ENCODE peak calls at places on chromosome 18, in nine cellular contexts. One of them, this sample, is unnamed.

GRCh38 chr18:12393998-12394397 is 13.7 kb upstream of the PRELID3A start:
- DNase-seq in GM12878: no peak
- DNase-seq in IMR-90: no peak
- DNase-seq in PC-3: peak; percentile 96
- DNase-seq in HCT116: no peak
- DNase-seq in neural progenitor cell: no peak
- DNase-seq in GM23248: peak; percentile 26
- DNase-seq in mesenchymal stem cell: no peak
- DNase-seq in K562: peak; percentile 4
- DNase-seq in this sample: no peak

GRCh38 chr18:9105420-9105819 is 2.9 kb downstream of the NDUFV2 start:
- DNase-seq in GM12878: no peak
- DNase-seq in IMR-90: no peak
- DNase-seq in PC-3: no peak
- DNase-seq in HCT116: no peak
- DNase-seq in neural progenitor cell: no peak
- DNase-seq in GM23248: no peak
- DNase-seq in mesenchymal stem cell: no peak
- DNase-seq in K562: no peak
- DNase-seq in this sample: no peak

GRCh38 chr18:42289526-42289925 is 334.5 kb downstream of the PIK3C3 start:
- DNase-seq in GM12878: no peak
- DNase-seq in IMR-90: no peak
- DNase-seq in PC-3: no peak
- DNase-seq in HCT116: no peak
- DNase-seq in neural progenitor cell: no peak
- DNase-seq in GM23248: no peak
- DNase-seq in mesenchymal stem cell: no peak
- DNase-seq in K562: no peak
- DNase-seq in this sample: no peak

GRCh38 chr18:24054130-24054529 is 39.6 kb downstream of the TTC39C start:
- DNase-seq in GM12878: no peak
- DNase-seq in IMR-90: peak; percentile 47
- DNase-seq in PC-3: no peak
- DNase-seq in HCT116: no peak
- DNase-seq in neural progenitor cell: no peak
- DNase-seq in GM23248: peak; percentile 52
- DNase-seq in mesenchymal stem cell: no peak
- DNase-seq in K562: no peak
- DNase-seq in this sample: no peak

GRCh38 chr18:46712406-46712805 is 44.4 kb downstream of the ST8SIA5 start:
- DNase-seq in GM12878: no peak
- DNase-seq in IMR-90: peak; percentile 58
- DNase-seq in PC-3: peak; percentile 50
- DNase-seq in HCT116: no peak
- DNase-seq in neural progenitor cell: no peak
- DNase-seq in GM23248: peak; percentile 95
- DNase-seq in mesenchymal stem cell: peak; percentile 90
- DNase-seq in K562: no peak
- DNase-seq in this sample: no peak

GRCh38 chr18:26516964-26517363 is 31.4 kb downstream of the KCTD1 start:
- DNase-seq in GM12878: no peak
- DNase-seq in IMR-90: peak; percentile 20
- DNase-seq in PC-3: no peak
- DNase-seq in HCT116: no peak
- DNase-seq in neural progenitor cell: no peak
- DNase-seq in GM23248: no peak
- DNase-seq in mesenchymal stem cell: no peak
- DNase-seq in K562: no peak
- DNase-seq in this sample: no peak

GRCh38 chr18:45713239-45713638 is 10.7 kb upstream of the SLC14A1 start:
- DNase-seq in GM12878: no peak
- DNase-seq in IMR-90: no peak
- DNase-seq in PC-3: peak; percentile 36
- DNase-seq in HCT116: no peak
- DNase-seq in neural progenitor cell: no peak
- DNase-seq in GM23248: no peak
- DNase-seq in mesenchymal stem cell: no peak
- DNase-seq in K562: no peak
- DNase-seq in this sample: no peak

GRCh38 chr18:9211955-9212354 is 75.4 kb downstream of the ANKRD12 start:
- DNase-seq in GM12878: no peak
- DNase-seq in IMR-90: no peak
- DNase-seq in PC-3: no peak
- DNase-seq in HCT116: no peak
- DNase-seq in neural progenitor cell: no peak
- DNase-seq in GM23248: no peak
- DNase-seq in mesenchymal stem cell: peak; percentile 10
- DNase-seq in K562: no peak
- DNase-seq in this sample: no peak

GRCh38 chr18:45664824-45665763 is 49.8 kb downstream of the SLC14A2 start:
- DNase-seq in GM12878: no peak
- DNase-seq in IMR-90: peak; percentile 68
- DNase-seq in PC-3: peak; percentile 64
- DNase-seq in HCT116: peak; percentile 37
- DNase-seq in neural progenitor cell: peak; percentile 78
- DNase-seq in GM23248: peak; percentile 74
- DNase-seq in mesenchymal stem cell: peak; percentile 69
- DNase-seq in K562: peak; percentile 61
- DNase-seq in this sample: peak; percentile 88

GRCh38 chr18:49933530-49933929 is 120.2 kb upstream of the ACAA2 start:
- DNase-seq in GM12878: no peak
- DNase-seq in IMR-90: peak; percentile 59
- DNase-seq in PC-3: peak; percentile 7
- DNase-seq in HCT116: no peak
- DNase-seq in neural progenitor cell: no peak
- DNase-seq in GM23248: peak; percentile 52
- DNase-seq in mesenchymal stem cell: peak; percentile 2
- DNase-seq in K562: no peak
- DNase-seq in this sample: peak; percentile 46

GRCh38 chr18:12645264-12645663 is 12.6 kb downstream of the SPIRE1 start:
- DNase-seq in GM12878: no peak
- DNase-seq in IMR-90: no peak
- DNase-seq in PC-3: peak; percentile 49
- DNase-seq in HCT116: no peak
- DNase-seq in neural progenitor cell: no peak
- DNase-seq in GM23248: no peak
- DNase-seq in mesenchymal stem cell: no peak
- DNase-seq in K562: no peak
- DNase-seq in this sample: no peak

GRCh38 chr18:45666006-45666405 is 50.7 kb downstream of the SLC14A2 start:
- DNase-seq in GM12878: no peak
- DNase-seq in IMR-90: no peak
- DNase-seq in PC-3: no peak
- DNase-seq in HCT116: no peak
- DNase-seq in neural progenitor cell: no peak
- DNase-seq in GM23248: no peak
- DNase-seq in mesenchymal stem cell: no peak
- DNase-seq in K562: no peak
- DNase-seq in this sample: no peak

GRCh38 chr18:56789004-56789888 is 138.1 kb downstream of the WDR7 start:
- DNase-seq in GM12878: no peak
- DNase-seq in IMR-90: peak; percentile 13
- DNase-seq in PC-3: peak; percentile 68
- DNase-seq in HCT116: peak; percentile 23
- DNase-seq in neural progenitor cell: peak; percentile 54
- DNase-seq in GM23248: peak; percentile 41
- DNase-seq in mesenchymal stem cell: peak; percentile 23
- DNase-seq in K562: peak; percentile 30
- DNase-seq in this sample: no peak

GRCh38 chr18:24987271-24987932 is 364.6 kb downstream of the ZNF521 start:
- DNase-seq in GM12878: no peak
- DNase-seq in IMR-90: peak; percentile 35
- DNase-seq in PC-3: no peak
- DNase-seq in HCT116: no peak
- DNase-seq in neural progenitor cell: peak; percentile 41
- DNase-seq in GM23248: peak; percentile 63
- DNase-seq in mesenchymal stem cell: peak; percentile 48
- DNase-seq in K562: no peak
- DNase-seq in this sample: peak; percentile 66

GRCh38 chr18:67677489-67677888 is 161.0 kb upstream of the DSEL start:
- DNase-seq in GM12878: no peak
- DNase-seq in IMR-90: no peak
- DNase-seq in PC-3: no peak
- DNase-seq in HCT116: no peak
- DNase-seq in neural progenitor cell: no peak
- DNase-seq in GM23248: no peak
- DNase-seq in mesenchymal stem cell: no peak
- DNase-seq in K562: no peak
- DNase-seq in this sample: no peak

GRCh38 chr18:52499018-52499417 is 159.0 kb downstream of the DCC start:
- DNase-seq in GM12878: no peak
- DNase-seq in IMR-90: no peak
- DNase-seq in PC-3: no peak
- DNase-seq in HCT116: no peak
- DNase-seq in neural progenitor cell: no peak
- DNase-seq in GM23248: no peak
- DNase-seq in mesenchymal stem cell: no peak
- DNase-seq in K562: no peak
- DNase-seq in this sample: no peak

GRCh38 chr18:7415081-7415894 is 151.8 kb upstream of the PTPRM start:
- DNase-seq in GM12878: no peak
- DNase-seq in IMR-90: no peak
- DNase-seq in PC-3: no peak
- DNase-seq in HCT116: no peak
- DNase-seq in neural progenitor cell: no peak
- DNase-seq in GM23248: no peak
- DNase-seq in mesenchymal stem cell: peak; percentile 2
- DNase-seq in K562: no peak
- DNase-seq in this sample: no peak

GRCh38 chr18:24656571-24656971 is 196.1 kb downstream of the HRH4 start:
- DNase-seq in GM12878: no peak
- DNase-seq in IMR-90: peak; percentile 94
- DNase-seq in PC-3: peak; percentile 56
- DNase-seq in HCT116: no peak
- DNase-seq in neural progenitor cell: no peak
- DNase-seq in GM23248: peak; percentile 72
- DNase-seq in mesenchymal stem cell: peak; percentile 95
- DNase-seq in K562: no peak
- DNase-seq in this sample: no peak

DNA sequence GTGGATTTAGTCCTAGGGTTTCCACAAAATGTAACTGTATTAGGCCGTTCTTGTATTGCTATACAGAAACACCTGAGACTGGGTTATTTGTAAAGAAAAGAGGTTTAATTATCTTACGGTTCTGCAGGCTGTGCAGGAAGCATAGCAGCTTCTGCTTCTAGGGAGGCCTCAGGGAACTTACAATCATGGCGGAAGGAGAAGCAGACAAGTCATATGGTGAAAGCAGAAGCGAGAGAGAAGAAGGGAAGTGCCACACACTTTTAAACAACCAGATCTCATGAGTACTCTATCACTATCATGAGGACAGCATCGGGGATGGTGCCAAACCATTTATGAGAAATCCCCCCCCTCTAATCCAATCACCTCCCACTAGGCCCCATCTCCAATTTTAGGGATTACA is 9.5 kb upstream of the CCDC68 start:
- DNase-seq in GM12878: no peak
- DNase-seq in IMR-90: no peak
- DNase-seq in PC-3: no peak
- DNase-seq in HCT116: no peak
- DNase-seq in neural progenitor cell: no peak
- DNase-seq in GM23248: no peak
- DNase-seq in mesenchymal stem cell: no peak
- DNase-seq in K562: no peak
- DNase-seq in this sample: no peak
- H3K27me3 ChIP-seq in GM12878: no peaks in the 10 kb centered on the region
- H3K27me3 ChIP-seq in IMR-90: no peaks in the 10 kb centered on the region
- H3K27me3 ChIP-seq in PC-3: no peaks in the 10 kb centered on the region
- H3K27me3 ChIP-seq in HCT116: no peaks in the 10 kb centered on the region
- H3K27me3 ChIP-seq in neural progenitor cell: no peaks in the 10 kb centered on the region
- H3K27me3 ChIP-seq in GM23248: no peaks in the 10 kb centered on the region
- H3K27me3 ChIP-seq in mesenchymal stem cell: no peaks in the 10 kb centered on the region
- H3K27me3 ChIP-seq in K562: no peaks in the 10 kb centered on the region
- H3K27me3 ChIP-seq in this sample: no peaks in the 10 kb centered on the region

GRCh38 chr18:51110073-51110797 is 80.2 kb downstream of the SMAD4 start:
- DNase-seq in GM12878: no peak
- DNase-seq in IMR-90: peak; percentile 5
- DNase-seq in PC-3: peak; percentile 22
- DNase-seq in HCT116: no peak
- DNase-seq in neural progenitor cell: peak; percentile 81
- DNase-seq in GM23248: peak; percentile 70
- DNase-seq in mesenchymal stem cell: peak; percentile 36
- DNase-seq in K562: peak; percentile 72
- DNase-seq in this sample: peak; percentile 67
- H3K9ac ChIP-seq in GM12878: no peak overlapping the region
- H3K9ac ChIP-seq in IMR-90: no peak overlapping the region
- H3K9ac ChIP-seq in PC-3: no peak overlapping the region
- H3K9ac ChIP-seq in HCT116: no peak overlapping the region
- H3K9ac ChIP-seq in neural progenitor cell: no peak overlapping the region
- H3K9ac ChIP-seq in GM23248: no peak overlapping the region
- H3K9ac ChIP-seq in mesenchymal stem cell: no peak overlapping the region
- H3K9ac ChIP-seq in K562: no peak overlapping the region
- H3K9ac ChIP-seq in this sample: no peak overlapping the region

DNA sequence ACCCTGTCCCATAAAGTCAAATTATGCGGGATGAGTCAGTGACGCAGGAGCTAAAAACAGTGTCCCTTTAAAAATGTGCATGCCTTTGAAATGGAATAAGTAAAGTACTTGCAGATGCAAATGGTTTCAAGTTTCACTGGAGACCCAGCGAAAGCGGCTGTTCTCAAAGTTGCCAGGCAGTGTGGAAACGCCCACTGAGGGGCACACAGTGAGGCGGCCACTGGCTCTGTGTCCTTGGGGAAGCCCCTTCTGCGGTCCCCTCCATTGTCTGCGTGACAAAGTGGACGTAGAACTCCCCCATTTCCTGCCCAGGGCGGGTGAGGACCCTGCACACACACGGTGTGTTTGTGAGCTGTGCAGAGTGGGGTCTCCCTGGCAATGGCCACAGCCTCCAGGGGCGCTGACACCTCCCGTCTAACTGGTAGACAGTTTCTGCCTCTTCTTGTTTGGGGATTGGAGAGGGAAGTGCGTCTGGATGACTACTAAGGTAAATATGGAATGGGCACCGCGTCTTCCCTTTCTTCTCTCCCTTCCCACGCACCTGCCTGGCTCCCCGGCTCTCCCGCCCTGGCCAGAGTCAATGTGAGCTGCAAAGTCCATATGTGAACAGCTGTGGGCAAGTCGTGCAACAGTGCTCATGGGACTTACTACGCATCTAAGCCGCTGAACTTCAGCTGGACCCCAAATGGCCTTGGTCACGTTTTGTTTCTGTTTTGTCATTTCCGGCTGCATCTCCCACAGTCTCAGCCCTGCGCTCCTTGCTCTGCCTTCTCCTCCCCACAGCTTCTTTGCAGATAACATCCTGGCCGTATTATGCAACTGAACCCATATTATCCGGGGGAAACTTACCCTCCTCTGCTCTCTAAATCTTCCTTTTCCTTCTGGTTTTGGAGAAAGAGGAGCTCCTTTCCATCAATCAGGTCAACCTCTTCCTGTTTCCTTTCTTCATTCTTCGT is 33.7 kb upstream of the ZNF516 start:
- DNase-seq in GM12878: peak; percentile 13
- DNase-seq in IMR-90: peak; percentile 83
- DNase-seq in PC-3: no peak
- DNase-seq in HCT116: no peak
- DNase-seq in neural progenitor cell: peak; percentile 40
- DNase-seq in GM23248: peak; percentile 70
- DNase-seq in mesenchymal stem cell: peak; percentile 76
- DNase-seq in K562: no peak
- DNase-seq in this sample: peak; percentile 84
- H3K4me3 ChIP-seq in GM12878: peak overlapping the region; percentile 57
- H3K4me3 ChIP-seq in IMR-90: peak overlapping the region; percentile 20
- H3K4me3 ChIP-seq in PC-3: no peak overlapping the region
- H3K4me3 ChIP-seq in HCT116: no peak overlapping the region
- H3K4me3 ChIP-seq in neural progenitor cell: no peak overlapping the region
- H3K4me3 ChIP-seq in GM23248: peak overlapping the region; percentile 77
- H3K4me3 ChIP-seq in mesenchymal stem cell: peak overlapping the region; percentile 35
- H3K4me3 ChIP-seq in K562: no peak overlapping the region
- H3K4me3 ChIP-seq in this sample: peak overlapping the region; percentile 76

GRCh38 chr18:34493099-34493544 is 217.0 kb upstream of the DTNA start:
- DNase-seq in GM12878: no peak
- DNase-seq in IMR-90: peak; percentile 58
- DNase-seq in PC-3: peak; percentile 64
- DNase-seq in HCT116: no peak
- DNase-seq in neural progenitor cell: peak; percentile 68
- DNase-seq in GM23248: peak; percentile 88
- DNase-seq in mesenchymal stem cell: peak; percentile 78
- DNase-seq in K562: no peak
- DNase-seq in this sample: peak; percentile 64
- H3K27me3 ChIP-seq in GM12878: no peaks in the 10 kb centered on the region
- H3K27me3 ChIP-seq in IMR-90: peaks cover 11% of the 10 kb centered on the region
- H3K27me3 ChIP-seq in PC-3: no peaks in the 10 kb centered on the region
- H3K27me3 ChIP-seq in HCT116: no peaks in the 10 kb centered on the region
- H3K27me3 ChIP-seq in neural progenitor cell: peaks cover 22% of the 10 kb centered on the region
- H3K27me3 ChIP-seq in GM23248: peaks cover 10% of the 10 kb centered on the region
- H3K27me3 ChIP-seq in mesenchymal stem cell: no peaks in the 10 kb centered on the region
- H3K27me3 ChIP-seq in K562: no peaks in the 10 kb centered on the region
- H3K27me3 ChIP-seq in this sample: no peaks in the 10 kb centered on the region